ENCODE peak calls at places on chromosome 4, in seven cellular contexts. V is adrenal gland, C is mammary epithelial cell, Y is astrocyte, H is body of pancreas, N is right atrium auricular region, S is breast epithelium. P is an unnamed sample.

GRCh38 chr4:116942315-116942714 is 143.1 kb downstream of the TRAM1L1 start:
- DNase-seq in H (no peak), Y (no peak), C (no peak), V (no peak), N (no peak), S (no peak), P (no peak)

GRCh38 chr4:138897818-138898226 is 117.8 kb upstream of the NOCT start:
- DNase-seq in V (no peak), H (no peak), C (peak; percentile 66), Y (peak; percentile 98), N (no peak), S (no peak), P (no peak)

GRCh38 chr4:103032575-103032974 is 13.1 kb upstream of the SLC9B1 start:
- DNase-seq in Y (no peak), H (peak; percentile 52), V (peak; percentile 25), N (no peak), S (no peak), C (peak; percentile 46), P (no peak)

GRCh38 chr4:173252024-173252935 is 81.9 kb downstream of the HMGB2 start:
- DNase-seq in V (peak; percentile 39), N (peak; percentile 70), C (peak; percentile 99), Y (peak; percentile 100), S (no peak), H (peak; percentile 95), P (peak; percentile 34)

GRCh38 chr4:156971168-156971601 is 414 bp downstream of the PDGFC start:
- DNase-seq in Y (no peak), V (no peak), H (peak; percentile 39), S (no peak), C (no peak), N (no peak), P (peak; percentile 44)

GRCh38 chr4:114132830-114133229 is 153.4 kb upstream of the ARSJ start:
- DNase-seq in H (no peak), C (peak; percentile 3), N (no peak), Y (no peak), S (no peak), V (no peak), P (no peak)

GRCh38 chr4:37383579-37384229 is 139.2 kb downstream of the NWD2 start:
- DNase-seq in Y (no peak), V (peak; percentile 16), N (no peak), C (peak; percentile 16), S (no peak), H (peak; percentile 40), P (peak; percentile 54)

GRCh38 chr4:147025042-147025441 is 79.4 kb upstream of the TTC29 start:
- DNase-seq in V (no peak), S (no peak), C (no peak), H (no peak), N (no peak), Y (no peak), P (no peak)

GRCh38 chr4:95107004-95107403 is 349.2 kb downstream of the BMPR1B start:
- DNase-seq in H (no peak), N (no peak), S (no peak), V (no peak), C (no peak), Y (no peak), P (no peak)

GRCh38 chr4:54094449-54094848 is 5.5 kb upstream of the GSX2 start:
- DNase-seq in C (no peak), S (no peak), V (no peak), Y (no peak), H (no peak), N (no peak), P (no peak)

GRCh38 chr4:41561241-41561640 is 23.3 kb downstream of the LIMCH1 start:
- DNase-seq in H (no peak), Y (no peak), C (no peak), N (no peak), S (no peak), V (no peak), P (no peak)

GRCh38 chr4:129148892-129149291 is 52.9 kb downstream of the C4orf33 start:
- DNase-seq in S (no peak), V (no peak), C (no peak), N (no peak), Y (no peak), H (no peak), P (no peak)

GRCh38 chr4:129143359-129143758 is 47.4 kb downstream of the C4orf33 start:
- DNase-seq in H (no peak), C (no peak), N (no peak), Y (no peak), S (no peak), V (no peak), P (no peak)

GRCh38 chr4:129144755-129145206 is 48.8 kb downstream of the C4orf33 start:
- DNase-seq in N (no peak), H (no peak), C (no peak), S (no peak), Y (no peak), V (no peak), P (no peak)

GRCh38 chr4:129145222-129145730 is 49.3 kb downstream of the C4orf33 start:
- DNase-seq in N (no peak), C (no peak), Y (no peak), V (no peak), H (no peak), S (no peak), P (no peak)

DNA sequence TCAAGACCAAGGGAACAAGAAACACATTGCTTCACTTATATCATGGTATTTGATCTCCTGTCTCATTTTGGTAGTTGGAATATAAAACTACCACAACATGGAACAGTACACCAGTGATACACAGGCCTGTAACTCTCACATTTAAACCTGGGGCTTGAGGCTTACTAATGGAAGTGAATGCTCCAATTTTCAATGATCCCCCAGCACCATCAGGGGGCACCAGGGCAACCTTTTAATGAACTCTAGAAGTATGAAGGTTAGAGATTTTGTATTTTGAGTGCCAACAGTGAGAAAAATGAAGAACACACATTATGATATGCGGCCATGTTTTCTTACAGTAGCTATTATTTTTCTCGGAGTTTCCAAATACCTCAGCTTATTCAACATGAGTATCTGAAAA is 50.7 kb downstream of the C4orf33 start:
- DNase-seq in N (no peak), H (no peak), V (no peak), Y (no peak), C (no peak), S (no peak), P (no peak)
- H3K9me3 ChIP-seq in N (no peaks in the 10 kb centered on the region), H (no peaks in the 10 kb centered on the region), V (no peaks in the 10 kb centered on the region), Y (no peaks in the 10 kb centered on the region), C (no peaks in the 10 kb centered on the region), S (no peaks in the 10 kb centered on the region), P (no peaks in the 10 kb centered on the region)

DNA sequence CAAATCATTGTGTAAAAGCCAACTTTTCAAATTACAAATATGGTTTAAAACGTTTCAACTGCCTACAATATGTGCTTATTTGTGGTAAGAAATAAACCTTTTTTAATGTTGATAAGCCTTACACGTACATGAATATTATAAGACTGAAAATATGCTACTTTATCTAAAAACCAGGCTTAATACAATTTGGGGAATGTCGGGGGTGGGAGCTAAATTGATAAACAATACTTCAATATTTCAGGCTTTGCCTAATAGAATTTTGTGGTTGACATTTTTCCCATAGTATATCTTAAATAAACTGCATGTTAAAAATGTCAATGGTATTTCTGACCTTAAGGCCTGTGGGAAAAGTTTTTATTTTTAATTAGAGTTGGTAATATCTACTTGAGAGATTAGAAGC is 69.8 kb upstream of the SLIT2 start:
- DNase-seq in Y (peak; percentile 31), C (no peak), V (no peak), H (no peak), N (no peak), S (no peak), P (no peak)
- H3K9me3 ChIP-seq in Y (no peaks in the 10 kb centered on the region), C (no peaks in the 10 kb centered on the region), V (no peaks in the 10 kb centered on the region), H (no peaks in the 10 kb centered on the region), N (no peaks in the 10 kb centered on the region), S (no peaks in the 10 kb centered on the region), P (no peaks in the 10 kb centered on the region)

GRCh38 chr4:76375703-76376102 is 45.2 kb downstream of the CCDC158 start:
- DNase-seq in Y (no peak), S (no peak), C (no peak), H (no peak), V (no peak), N (no peak), P (no peak)

GRCh38 chr4:76376534-76376933 is 44.4 kb downstream of the CCDC158 start:
- DNase-seq in C (no peak), H (no peak), Y (no peak), N (no peak), V (no peak), S (no peak), P (no peak)

GRCh38 chr4:76374744-76375143 is 46.2 kb downstream of the CCDC158 start:
- DNase-seq in S (no peak), C (no peak), Y (peak; percentile 1), N (no peak), V (no peak), H (no peak), P (no peak)

GRCh38 chr4:76377481-76377901 is 43.5 kb downstream of the CCDC158 start:
- DNase-seq in V (no peak), H (no peak), C (no peak), Y (no peak), S (no peak), N (no peak), P (no peak)

DNA sequence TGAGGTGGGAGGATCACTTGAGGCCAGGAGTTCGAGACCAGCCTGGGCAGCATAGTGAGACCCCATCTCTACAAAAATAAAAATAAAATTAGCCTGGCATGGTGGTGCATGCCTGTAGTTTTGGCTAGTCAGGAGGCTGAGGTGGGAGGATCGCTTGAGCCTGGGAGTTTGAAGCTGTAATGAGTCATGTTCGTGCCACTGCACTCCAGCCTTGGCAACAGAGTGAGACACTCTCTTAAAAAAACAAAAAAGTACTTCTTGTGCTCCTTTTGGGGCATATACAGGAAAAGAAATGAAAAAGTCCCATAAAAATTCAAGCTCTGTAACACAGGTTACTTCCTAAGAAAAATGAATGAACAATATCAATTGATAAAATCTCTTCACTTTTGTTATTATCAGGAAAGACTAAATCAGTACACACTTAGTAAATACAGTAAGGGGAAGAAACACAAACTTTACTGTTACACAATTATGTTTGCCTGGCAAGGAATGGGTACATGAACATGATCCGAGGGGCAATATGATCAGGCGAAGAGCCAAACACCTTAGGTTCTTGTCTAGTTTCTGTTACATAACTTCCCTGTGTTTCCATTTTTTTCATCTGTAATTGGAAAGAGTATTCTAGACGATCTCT is 46.9 kb downstream of the CCDC158 start:
- DNase-seq in S (no peak), N (no peak), H (no peak), C (peak; percentile 66), V (peak; percentile 45), Y (peak; percentile 12), P (no peak)
- H3K9me3 ChIP-seq in S (no peaks in the 10 kb centered on the region), N (no peaks in the 10 kb centered on the region), H (no peaks in the 10 kb centered on the region), C (no peaks in the 10 kb centered on the region), V (no peaks in the 10 kb centered on the region), Y (no peaks in the 10 kb centered on the region), P (no peaks in the 10 kb centered on the region)

GRCh38 chr4:49221209-49221608 is 235.1 kb downstream of the CWH43 start:
- DNase-seq in V (no peak), S (no peak), N (no peak), H (no peak), C (no peak), Y (no peak), P (no peak)
- H3K9me3 ChIP-seq in V (no peaks in the 10 kb centered on the region), S (peaks cover under 1% of the 10 kb centered on the region), N (no peaks in the 10 kb centered on the region), H (no peaks in the 10 kb centered on the region), C (peaks cover 42% of the 10 kb centered on the region), Y (peaks cover 8% of the 10 kb centered on the region), P (peaks cover 4% of the 10 kb centered on the region)